ENCODE peak calls at places on chromosomes 13 and 19, in seven cellular contexts. O is GM18507, C is A172, L is RWPE1, E is amniotic stem cell, Z is HS-5, Q is EL. X is an unnamed sample.

GRCh38 chr13:23695711-23696512 is 125.7 kb downstream of the TNFRSF19 start:
- DNase-seq in Q (no peak), C (no peak), O (peak; percentile 53), Z (no peak), L (no peak), E (no peak), X (no peak)

GRCh38 chr13:99973163-99973785 is 1.7 kb upstream of the ZIC5 start:
- DNase-seq in Z (no peak), E (no peak), L (no peak), C (no peak), O (no peak), Q (no peak), X (no peak)

GRCh38 chr13:52004508-52005183 is 6.6 kb downstream of the ATP7B start:
- DNase-seq in C (no peak), O (no peak), E (no peak), L (no peak), Z (no peak), Q (no peak), X (no peak)

GRCh38 chr19:4304509-4305252 is at the start of gene FSD1:
- DNase-seq in O (peak; percentile 91), Z (peak; percentile 18), L (peak; percentile 92), E (no peak), C (peak; percentile 59), Q (peak; percentile 76), X (no peak)

GRCh38 chr13:25874907-25875306 is 176.9 kb downstream of the SHISA2 start:
- DNase-seq in Q (no peak), O (no peak), Z (no peak), C (no peak), E (no peak), L (no peak), X (no peak)

GRCh38 chr13:21909331-21909730 is 238.5 kb downstream of the FGF9 start:
- DNase-seq in O (no peak), Q (no peak), Z (no peak), E (no peak), C (no peak), L (peak; percentile 62), X (no peak)

GRCh38 chr19:41245779-41246297 is 18.3 kb upstream of the HNRNPUL1 start:
- DNase-seq in Z (no peak), Q (no peak), O (no peak), E (no peak), L (no peak), C (no peak), X (no peak)

GRCh38 chr19:57719901-57720519 is 7.4 kb downstream of the ZNF671 start:
- DNase-seq in C (no peak), Q (no peak), Z (no peak), L (no peak), O (no peak), E (no peak), X (no peak)

GRCh38 chr13:83184150-83184475 is 698.2 kb downstream of the SLITRK1 start:
- DNase-seq in C (no peak), E (no peak), Z (no peak), O (no peak), L (no peak), Q (no peak), X (no peak)

GRCh38 chr13:20782116-20782708 is 8.5 kb upstream of the EEF1AKMT1 start:
- DNase-seq in L (no peak), O (no peak), Z (no peak), C (no peak), E (no peak), Q (no peak), X (no peak)

GRCh38 chr19:46955114-46955812 is 64.4 kb upstream of the NPAS1 start:
- DNase-seq in O (no peak), Q (peak; percentile 53), C (no peak), Z (no peak), E (peak; percentile 40), L (no peak), X (no peak)

GRCh38 chr19:17300992-17301585 is 2.1 kb downstream of the ABHD8 start:
- DNase-seq in Z (no peak), O (no peak), Q (no peak), L (no peak), E (no peak), C (no peak), X (no peak)

GRCh38 chr19:42411581-42412178 is 15.5 kb downstream of the LIPE start:
- DNase-seq in O (no peak), C (no peak), Q (no peak), Z (no peak), L (no peak), E (no peak), X (no peak)

GRCh38 chr13:42337808-42338600 is 66.1 kb downstream of the AKAP11 start:
- DNase-seq in C (no peak), O (no peak), Q (no peak), Z (no peak), L (no peak), E (no peak), X (no peak)

GRCh38 chr13:51844862-51845573 is at the start of gene TMEM272:
- DNase-seq in E (no peak), Z (no peak), L (peak; percentile 62), Q (peak; percentile 51), O (peak; percentile 45), C (peak; percentile 30), X (no peak)

GRCh38 chr19:49809155-49809986 is 3.7 kb downstream of the FUZ start:
- DNase-seq in Q (peak; percentile 37), O (no peak), C (no peak), E (no peak), Z (no peak), L (peak; percentile 31), X (no peak)

GRCh38 chr13:35481777-35482176 is 5.3 kb upstream of the MAB21L1 start:
- DNase-seq in Q (peak; percentile 51), C (no peak), Z (no peak), O (no peak), E (no peak), L (no peak), X (no peak)

GRCh38 chr13:106569233-106570095 is 1.5 kb upstream of the ARGLU1 start:
- DNase-seq in E (no peak), O (no peak), Z (no peak), C (no peak), Q (no peak), L (no peak), X (no peak)

GRCh38 chr19:6610934-6611370 is 20.0 kb upstream of the CD70 start:
- DNase-seq in Z (peak; percentile 94), E (peak; percentile 92), O (no peak), L (peak; percentile 72), Q (peak; percentile 95), C (peak; percentile 96), X (peak; percentile 61)

GRCh38 chr19:28169168-28169862 is 1043.6 kb downstream of the UQCRFS1 start:
- DNase-seq in O (no peak), Q (no peak), L (no peak), C (no peak), Z (no peak), E (no peak), X (no peak)

GRCh38 chr19:54430306-54431254 is 15.3 kb downstream of the TTYH1 start:
- DNase-seq in Q (peak; percentile 25), O (no peak), L (peak; percentile 46), Z (no peak), C (no peak), E (no peak), X (no peak)

X was measured in non-pigmented ciliary epithelial cell.